ENCODE peak calls at places on chromosomes 6 and 20, in eight cellular contexts. R, J, T, E, Q, D, P and H are unnamed samples.

GRCh38 chr6:69378326-69378725 is 418.5 kb downstream of the LMBRD1 start:
- DNase-seq in R (no peak), J (no peak), T (no peak), E (no peak), Q (no peak), D (no peak), P (no peak), H (no peak)

GRCh38 chr20:48972816-48973215 is 51.3 kb downstream of the ARFGEF2 start:
- DNase-seq in R (no peak), J (no peak), T (no peak), E (no peak), Q (no peak), D (no peak), P (no peak), H (no peak)

GRCh38 chr6:159540152-159540551 is 152.9 kb downstream of the SOD2 start:
- DNase-seq in R (peak; percentile 29), J (peak; percentile 54), T (no peak), E (no peak), Q (no peak), D (no peak), P (no peak), H (no peak)

GRCh38 chr6:112029045-112029822 is 24.7 kb upstream of the CCN6 start:
- DNase-seq in R (peak; percentile 32), J (peak; percentile 81), T (peak; percentile 47), E (peak; percentile 47), Q (peak; percentile 50), D (peak; percentile 86), P (peak; percentile 68), H (peak; percentile 56)

GRCh38 chr20:13353261-13353945 is 132.3 kb downstream of the ISM1 start:
- DNase-seq in R (no peak), J (no peak), T (no peak), E (no peak), Q (no peak), D (no peak), P (no peak), H (no peak)

GRCh38 chr6:29507319-29507718 is 19.6 kb upstream of the MAS1L start:
- DNase-seq in R (no peak), J (no peak), T (no peak), E (no peak), Q (no peak), D (no peak), P (no peak), H (no peak)

GRCh38 chr6:146884728-146885127 is 286.0 kb downstream of the ADGB start:
- DNase-seq in R (no peak), J (no peak), T (no peak), E (no peak), Q (no peak), D (no peak), P (no peak), H (no peak)

GRCh38 chr20:17680836-17681740 is 954 bp downstream of the RRBP1 start:
- DNase-seq in R (peak; percentile 86), J (peak; percentile 84), T (peak; percentile 58), E (peak; percentile 79), Q (peak; percentile 76), D (peak; percentile 72), P (peak; percentile 82), H (peak; percentile 85)

GRCh38 chr6:166459906-166460305 is 77.2 kb upstream of the MPC1 start:
- DNase-seq in R (no peak), J (no peak), T (no peak), E (no peak), Q (no peak), D (no peak), P (no peak), H (no peak)

GRCh38 chr6:151958332-151958731 is 150.8 kb downstream of the ESR1 start:
- DNase-seq in R (no peak), J (peak; percentile 24), T (no peak), E (no peak), Q (peak; percentile 18), D (no peak), P (no peak), H (no peak)

GRCh38 chr6:83429857-83430605 is 820 bp downstream of the ME1 start:
- DNase-seq in R (no peak), J (peak; percentile 58), T (no peak), E (peak; percentile 47), Q (peak; percentile 21), D (no peak), P (peak; percentile 58), H (peak; percentile 36)

GRCh38 chr6:13902922-13903321 is 21.8 kb upstream of the RNF182 start:
- DNase-seq in R (no peak), J (no peak), T (no peak), E (no peak), Q (no peak), D (no peak), P (no peak), H (no peak)

GRCh38 chr20:2767768-2768631 is 32.4 kb downstream of the CPXM1 start:
- DNase-seq in R (no peak), J (no peak), T (no peak), E (no peak), Q (no peak), D (no peak), P (no peak), H (no peak)

GRCh38 chr6:107731422-107732319 is 92.4 kb downstream of the SCML4 start:
- DNase-seq in R (no peak), J (peak; percentile 47), T (no peak), E (no peak), Q (no peak), D (no peak), P (peak; percentile 62), H (no peak)

GRCh38 chr6:101595276-101595675 is 201.8 kb downstream of the GRIK2 start:
- DNase-seq in R (no peak), J (no peak), T (no peak), E (no peak), Q (no peak), D (no peak), P (no peak), H (no peak)

GRCh38 chr20:59623133-59623532 is 18.8 kb downstream of the PHACTR3 start:
- DNase-seq in R (no peak), J (no peak), T (no peak), E (no peak), Q (no peak), D (no peak), P (no peak), H (no peak)

GRCh38 chr6:114650891-114651290 is 308.1 kb upstream of the HS3ST5 start:
- DNase-seq in R (no peak), J (no peak), T (no peak), E (no peak), Q (no peak), D (no peak), P (no peak), H (no peak)

GRCh38 chr6:135323202-135323668 is 142.1 kb downstream of the MYB start:
- DNase-seq in R (no peak), J (peak; percentile 98), T (no peak), E (no peak), Q (no peak), D (no peak), P (no peak), H (no peak)

GRCh38 chr6:21914121-21914973 is 320.8 kb downstream of the SOX4 start:
- DNase-seq in R (no peak), J (no peak), T (no peak), E (peak; percentile 56), Q (no peak), D (peak; percentile 16), P (peak; percentile 57), H (no peak)

GRCh38 chr20:60869032-60869550 is 383.0 kb upstream of the CDH4 start:
- DNase-seq in R (no peak), J (no peak), T (no peak), E (no peak), Q (no peak), D (no peak), P (no peak), H (no peak)

GRCh38 chr6:161261325-161261724 is 12.5 kb downstream of the AGPAT4 start:
- DNase-seq in R (no peak), J (no peak), T (no peak), E (no peak), Q (no peak), D (no peak), P (no peak), H (no peak)

GRCh38 chr20:24580855-24581254 is 111.4 kb downstream of the SYNDIG1 start:
- DNase-seq in R (no peak), J (no peak), T (no peak), E (no peak), Q (no peak), D (no peak), P (no peak), H (no peak)

GRCh38 chr6:132067286-132067685 is 116.1 kb upstream of the CCN2 start:
- DNase-seq in R (no peak), J (no peak), T (no peak), E (no peak), Q (no peak), D (no peak), P (no peak), H (no peak)

GRCh38 chr20:13037727-13038126 is 29.0 kb downstream of the SPTLC3 start:
- DNase-seq in R (no peak), J (no peak), T (no peak), E (no peak), Q (no peak), D (no peak), P (no peak), H (no peak)

GRCh38 chr20:51434556-51435256 is 107.8 kb downstream of the NFATC2 start:
- DNase-seq in R (no peak), J (peak; percentile 53), T (no peak), E (peak; percentile 51), Q (no peak), D (no peak), P (no peak), H (no peak)

GRCh38 chr20:17610566-17611289 is 40.9 kb downstream of the DSTN start:
- DNase-seq in R (no peak), J (no peak), T (no peak), E (no peak), Q (no peak), D (no peak), P (peak; percentile 80), H (no peak)

GRCh38 chr6:19723533-19723932 is 113.6 kb upstream of the ID4 start:
- DNase-seq in R (no peak), J (no peak), T (no peak), E (no peak), Q (peak; percentile 17), D (no peak), P (no peak), H (no peak)

GRCh38 chr6:109059591-109060021 is 35.0 kb downstream of the SESN1 start:
- DNase-seq in R (no peak), J (peak; percentile 79), T (no peak), E (no peak), Q (no peak), D (no peak), P (no peak), H (no peak)

GRCh38 chr6:4970739-4971395 is 33.0 kb downstream of the RPP40 start:
- DNase-seq in R (no peak), J (no peak), T (no peak), E (no peak), Q (no peak), D (no peak), P (no peak), H (no peak)

GRCh38 chr6:125843593-125843992 is 52.8 kb downstream of the NCOA7 start:
- DNase-seq in R (no peak), J (peak; percentile 78), T (no peak), E (no peak), Q (no peak), D (no peak), P (no peak), H (peak; percentile 52)

GRCh38 chr20:61877776-61878477 is 187.8 kb downstream of the TAF4 start:
- DNase-seq in R (no peak), J (no peak), T (no peak), E (no peak), Q (no peak), D (no peak), P (no peak), H (no peak)

GRCh38 chr6:28673800-28674671 is 148.4 kb downstream of the GPX5 start:
- DNase-seq in R (peak; percentile 25), J (peak; percentile 80), T (peak; percentile 46), E (peak; percentile 30), Q (peak; percentile 66), D (peak; percentile 69), P (peak; percentile 55), H (peak; percentile 64)